ENCODE peak calls at places on chromosomes 16 and 17, in six cellular contexts. O, R, M, Y, G and F are unnamed samples.
A peak's percentile ranks its signal among the peaks of the same experiment; 100 is the strongest.

GRCh38 chr16:16073884-16074781 is 124.7 kb downstream of the ABCC1 start:
- DNase-seq in O (no peak), R (no peak), M (no peak), Y (no peak), G (peak; percentile 87), F (no peak)

GRCh38 chr17:37110012-37110701 is 161.4 kb downstream of the AATF start:
- DNase-seq in O (no peak), R (no peak), M (no peak), Y (no peak), G (no peak), F (no peak)

GRCh38 chr16:53043986-53044571 is 8.6 kb downstream of the CHD9NB start:
- DNase-seq in O (no peak), R (no peak), M (no peak), Y (no peak), G (no peak), F (no peak)

GRCh38 chr17:13311301-13311700 is 290.4 kb downstream of the HS3ST3A1 start:
- DNase-seq in O (no peak), R (no peak), M (no peak), Y (no peak), G (no peak), F (no peak)

GRCh38 chr16:71572497-71573116 is 4.3 kb downstream of the TAT start:
- DNase-seq in O (no peak), R (no peak), M (no peak), Y (no peak), G (no peak), F (peak; percentile 32)

GRCh38 chr16:56510544-56510943 is 9.3 kb downstream of the BBS2 start:
- DNase-seq in O (no peak), R (no peak), M (no peak), Y (no peak), G (no peak), F (no peak)

GRCh38 chr16:3553138-3553923 is 23.9 kb downstream of the NLRC3 start:
- DNase-seq in O (no peak), R (no peak), M (no peak), Y (no peak), G (no peak), F (no peak)

GRCh38 chr17:81519284-81520020 is 6.9 kb upstream of the ACTG1 start:
- DNase-seq in O (no peak), R (peak; percentile 83), M (no peak), Y (no peak), G (no peak), F (no peak)

GRCh38 chr17:80861892-80862291 is 129.7 kb upstream of the CHMP6 start:
- DNase-seq in O (peak; percentile 96), R (no peak), M (no peak), Y (no peak), G (peak; percentile 52), F (no peak)

GRCh38 chr17:55609737-55610201 is 98.5 kb upstream of the SMIM36 start:
- DNase-seq in O (no peak), R (no peak), M (no peak), Y (peak; percentile 53), G (peak; percentile 30), F (peak; percentile 28)

GRCh38 chr16:77782694-77783093 is 5.7 kb upstream of the VAT1L start:
- DNase-seq in O (no peak), R (peak; percentile 23), M (no peak), Y (no peak), G (no peak), F (peak; percentile 32)

GRCh38 chr17:40318835-40319332 is 9.9 kb downstream of the RARA start:
- DNase-seq in O (no peak), R (no peak), M (no peak), Y (no peak), G (no peak), F (peak; percentile 43)

GRCh38 chr16:20263138-20263855 is 64.0 kb downstream of the GP2 start:
- DNase-seq in O (no peak), R (no peak), M (no peak), Y (no peak), G (no peak), F (no peak)

GRCh38 chr16:53053967-53054669 is 673 bp upstream of the CHD9 start:
- DNase-seq in O (no peak), R (peak; percentile 54), M (no peak), Y (no peak), G (peak; percentile 9), F (peak; percentile 66)

GRCh38 chr17:76384987-76385891 is 830 bp downstream of the SPHK1 start:
- DNase-seq in O (no peak), R (peak; percentile 48), M (no peak), Y (peak; percentile 36), G (peak; percentile 77), F (peak; percentile 43)

GRCh38 chr17:80992948-80993624 is 1.4 kb downstream of the CHMP6 start:
- DNase-seq in O (no peak), R (peak; percentile 38), M (no peak), Y (no peak), G (no peak), F (no peak)

GRCh38 chr17:81831957-81832607 is 1.0 kb downstream of the MCRIP1 start:
- DNase-seq in O (no peak), R (no peak), M (no peak), Y (no peak), G (peak; percentile 10), F (no peak)

GRCh38 chr17:78226752-78227454 is 4.5 kb upstream of the TMEM235 start:
- DNase-seq in O (no peak), R (no peak), M (no peak), Y (no peak), G (no peak), F (no peak)

GRCh38 chr17:56172517-56172982 is 19.3 kb downstream of the ANKFN1 start:
- DNase-seq in O (no peak), R (no peak), M (no peak), Y (no peak), G (no peak), F (no peak)

GRCh38 chr17:76414334-76415295 is 30.2 kb downstream of the SPHK1 start:
- DNase-seq in O (no peak), R (peak; percentile 9), M (no peak), Y (peak; percentile 39), G (no peak), F (peak; percentile 72)

GRCh38 chr17:31550389-31551056 is 159.0 kb downstream of the RAB11FIP4 start:
- DNase-seq in O (no peak), R (no peak), M (no peak), Y (no peak), G (no peak), F (peak; percentile 58)

GRCh38 chr17:45573915-45574314 is 83.4 kb upstream of the PLEKHM1 start:
- DNase-seq in O (no peak), R (no peak), M (no peak), Y (no peak), G (no peak), F (no peak)

GRCh38 chr17:46744441-46744840 is 74.1 kb downstream of the WNT3 start:
- DNase-seq in O (no peak), R (no peak), M (no peak), Y (no peak), G (no peak), F (no peak)

DNA sequence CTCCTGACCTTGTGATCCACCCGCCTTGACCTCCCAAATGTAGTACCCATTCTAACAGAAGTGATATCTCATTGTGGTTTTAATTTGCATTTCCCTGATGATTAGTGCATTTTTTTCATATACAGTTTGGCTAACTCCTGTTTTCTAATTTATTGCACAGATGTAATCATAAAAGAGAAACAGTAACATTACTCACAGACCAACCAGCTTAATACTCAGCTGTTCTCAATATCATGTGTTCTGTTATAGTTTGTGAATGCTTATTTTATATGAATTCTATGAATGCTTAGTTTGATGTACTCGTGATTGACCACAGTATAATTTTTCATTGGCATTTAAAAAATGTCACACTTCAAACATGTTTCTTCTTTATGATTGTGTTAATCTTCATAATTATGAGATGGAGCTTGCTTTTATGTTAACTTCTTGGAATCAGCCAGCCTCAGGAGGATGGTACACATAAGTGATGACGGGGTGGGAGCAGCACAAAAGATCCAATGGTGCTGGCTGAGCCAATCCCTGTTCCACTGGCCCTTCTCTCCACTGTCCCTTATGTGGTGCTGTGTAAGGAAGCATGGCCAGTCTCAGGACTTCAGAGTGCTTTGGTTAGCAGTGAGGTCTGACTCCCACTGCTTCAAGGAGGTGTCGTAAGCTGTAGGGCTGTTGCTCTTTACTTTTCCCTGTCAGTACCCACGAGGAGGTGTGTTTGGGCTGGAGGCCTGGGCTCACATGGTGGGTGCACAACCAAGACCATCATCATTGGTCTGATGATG is 191.0 kb downstream of the SPECC1 start:
- DNase-seq in O (no peak), R (no peak), M (no peak), Y (no peak), G (no peak), F (no peak)
- TF ChIP-seq CTCF in O (no peak), R (no peak), M (no peak), Y (no peak), G (no peak), F (no peak)

GRCh38 chr17:48907713-48908046 is 527 bp upstream of the UBE2Z start:
- DNase-seq in O (no peak), R (peak; percentile 57), M (no peak), Y (no peak), G (peak; percentile 53), F (no peak)

GRCh38 chr17:48910370-48910769 is 2.2 kb downstream of the UBE2Z start:
- DNase-seq in O (no peak), R (no peak), M (no peak), Y (no peak), G (no peak), F (no peak)

GRCh38 chr17:48909796-48910195 is 1.6 kb downstream of the UBE2Z start:
- DNase-seq in O (no peak), R (no peak), M (no peak), Y (no peak), G (no peak), F (no peak)

GRCh38 chr17:48908853-48909394 is 717 bp downstream of the UBE2Z start:
- DNase-seq in O (no peak), R (peak; percentile 89), M (no peak), Y (peak; percentile 49), G (peak; percentile 82), F (peak; percentile 86)

GRCh38 chr17:48908047-48908843 is at the start of gene UBE2Z:
- DNase-seq in O (peak; percentile 86), R (peak; percentile 96), M (peak; percentile 70), Y (peak; percentile 84), G (peak; percentile 88), F (peak; percentile 94)
- TF ChIP-seq CTCF in O (peak; percentile 59), R (peak; percentile 31), M (no peak), Y (no peak), G (peak; percentile 25), F (no peak)

DNA sequence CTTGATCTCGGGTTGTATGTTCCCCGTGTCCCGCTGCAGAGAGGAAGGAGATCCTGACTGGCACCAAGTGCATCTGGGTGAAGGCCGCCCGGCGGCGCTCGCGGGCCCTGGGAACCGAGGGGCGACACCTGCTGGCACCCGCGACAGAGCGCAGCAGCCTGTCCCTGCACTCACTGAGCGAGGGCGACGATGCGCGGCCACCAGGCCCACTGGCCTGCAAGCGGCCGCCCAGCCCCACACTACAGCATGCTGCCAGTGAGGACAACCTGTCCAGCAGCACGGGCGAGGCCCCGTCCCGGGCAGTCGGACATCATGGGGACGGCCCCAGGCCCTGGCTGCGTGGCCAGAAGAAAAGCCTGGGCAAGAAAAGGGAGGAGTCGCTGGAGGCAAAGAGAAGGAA is 7.5 kb downstream of the BTBD17 start:
- DNase-seq in O (no peak), R (peak; percentile 89), M (no peak), Y (no peak), G (no peak), F (peak; percentile 43)
- TF ChIP-seq CTCF in O (peak; percentile 53), R (peak; percentile 85), M (peak; percentile 64), Y (peak; percentile 31), G (peak; percentile 30), F (no peak)

DNA sequence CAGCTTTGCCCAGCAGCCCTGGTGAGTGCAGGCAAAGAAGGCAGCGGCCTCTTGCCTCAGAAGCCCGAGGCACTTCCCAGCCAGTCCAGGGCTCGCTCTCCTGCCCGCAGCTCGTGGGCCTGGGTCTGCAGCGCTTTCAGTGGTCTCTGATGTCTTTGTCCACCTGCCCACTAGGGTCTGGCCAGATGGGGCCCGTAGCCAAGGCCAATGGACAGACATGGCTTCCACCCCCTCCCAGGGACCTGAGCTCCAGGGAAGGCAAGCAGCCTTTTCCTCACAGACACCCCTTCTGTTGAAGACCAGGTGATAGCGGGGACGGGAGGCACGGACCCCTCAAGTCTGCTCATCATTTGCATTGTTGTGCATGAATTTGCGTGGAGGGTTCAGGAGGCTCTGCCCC is 33.7 kb upstream of the ZC3H18 start:
- DNase-seq in O (no peak), R (no peak), M (no peak), Y (no peak), G (no peak), F (no peak)
- TF ChIP-seq CTCF in O (no peak), R (no peak), M (no peak), Y (no peak), G (no peak), F (no peak)